ENCODE peak calls at places on chromosome 4, in nine cellular contexts. F is cardiac muscle cell, K is psoas muscle, Q is AG09309, S is fibroblast of mammary gland, V is BJ, U is IMR-90, E is cardiac fibroblast, X is ascending aorta. D is an unnamed sample.

GRCh38 chr4:16764622-16765021 is 133.8 kb downstream of the LDB2 start:
- DNase-seq in F (peak), K (no peak), Q (no peak), S (peak), V (no peak), U (peak), E (peak), X (no peak), D (peak)

GRCh38 chr4:40212674-40213504 is 16.1 kb downstream of the RHOH start:
- DNase-seq in F (no peak), K (no peak), Q (no peak), S (peak), V (no peak), U (peak), E (peak), X (no peak), D (peak)

GRCh38 chr4:21226637-21227538 is 526.6 kb downstream of the PACRGL start:
- DNase-seq in F (no peak), K (no peak), Q (no peak), S (no peak), V (no peak), U (no peak), E (no peak), X (no peak), D (no peak)

GRCh38 chr4:157076578-157076947 is 613 bp downstream of the GLRB start:
- DNase-seq in F (no peak), K (no peak), Q (no peak), S (no peak), V (no peak), U (no peak), E (no peak), X (no peak), D (no peak)

GRCh38 chr4:53361451-53361850 is 4.4 kb downstream of the SCFD2 start:
- DNase-seq in F (peak), K (no peak), Q (peak), S (peak), V (no peak), U (peak), E (peak), X (no peak), D (peak)

GRCh38 chr4:47718691-47719090 is 119.2 kb downstream of the CORIN start:
- DNase-seq in F (no peak), K (no peak), Q (no peak), S (peak), V (no peak), U (no peak), E (peak), X (no peak), D (no peak)

GRCh38 chr4:183812567-183812966 is 92.5 kb upstream of the STOX2 start:
- DNase-seq in F (no peak), K (no peak), Q (no peak), S (no peak), V (no peak), U (no peak), E (no peak), X (no peak), D (no peak)

GRCh38 chr4:121951570-121952110 is at the start of gene TRPC3:
- DNase-seq in F (peak), K (peak), Q (no peak), S (no peak), V (no peak), U (peak), E (peak), X (no peak), D (peak)

GRCh38 chr4:120004054-120004453 is 62.6 kb downstream of the MAD2L1 start:
- DNase-seq in F (no peak), K (no peak), Q (no peak), S (no peak), V (no peak), U (no peak), E (no peak), X (no peak), D (no peak)

GRCh38 chr4:150078041-150078995 is at the start of gene DCLK2:
- DNase-seq in F (peak), K (peak), Q (peak), S (peak), V (peak), U (peak), E (peak), X (peak), D (peak)

GRCh38 chr4:136864580-136865185 is 667.6 kb downstream of the PCDH18 start:
- DNase-seq in F (peak), K (no peak), Q (peak), S (peak), V (peak), U (peak), E (peak), X (no peak), D (peak)

GRCh38 chr4:142474398-142475087 is 371.6 kb downstream of the INPP4B start:
- DNase-seq in F (no peak), K (no peak), Q (no peak), S (no peak), V (no peak), U (peak), E (peak), X (no peak), D (no peak)

GRCh38 chr4:2823301-2823670 is 20.4 kb upstream of the ADD1 start:
- DNase-seq in F (no peak), K (peak), Q (no peak), S (no peak), V (no peak), U (no peak), E (no peak), X (no peak), D (no peak)

GRCh38 chr4:14257903-14258302 is 630.4 kb upstream of the BOD1L1 start:
- DNase-seq in F (no peak), K (no peak), Q (no peak), S (no peak), V (no peak), U (no peak), E (no peak), X (no peak), D (no peak)

GRCh38 chr4:36399762-36400353 is 118.4 kb downstream of the DTHD1 start:
- DNase-seq in F (peak), K (no peak), Q (no peak), S (peak), V (no peak), U (no peak), E (peak), X (no peak), D (peak)

GRCh38 chr4:75048208-75048879 is 115.4 kb downstream of the PARM1 start:
- DNase-seq in F (no peak), K (no peak), Q (no peak), S (no peak), V (no peak), U (no peak), E (no peak), X (no peak), D (no peak)

GRCh38 chr4:2051086-2051485 is 8.0 kb upstream of the NAT8L start:
- DNase-seq in F (no peak), K (no peak), Q (no peak), S (no peak), V (no peak), U (no peak), E (no peak), X (no peak), D (no peak)

GRCh38 chr4:181761130-181761529 is 482.1 kb upstream of the TENM3 start:
- DNase-seq in F (peak), K (no peak), Q (no peak), S (peak), V (no peak), U (peak), E (peak), X (no peak), D (peak)

GRCh38 chr4:113901994-113902787 is 77.3 kb downstream of the ARSJ start:
- DNase-seq in F (no peak), K (no peak), Q (no peak), S (no peak), V (no peak), U (no peak), E (no peak), X (no peak), D (no peak)

GRCh38 chr4:79598801-79599200 is 190.8 kb upstream of the GK2 start:
- DNase-seq in F (no peak), K (no peak), Q (no peak), S (no peak), V (no peak), U (no peak), E (no peak), X (peak), D (no peak)

DNA sequence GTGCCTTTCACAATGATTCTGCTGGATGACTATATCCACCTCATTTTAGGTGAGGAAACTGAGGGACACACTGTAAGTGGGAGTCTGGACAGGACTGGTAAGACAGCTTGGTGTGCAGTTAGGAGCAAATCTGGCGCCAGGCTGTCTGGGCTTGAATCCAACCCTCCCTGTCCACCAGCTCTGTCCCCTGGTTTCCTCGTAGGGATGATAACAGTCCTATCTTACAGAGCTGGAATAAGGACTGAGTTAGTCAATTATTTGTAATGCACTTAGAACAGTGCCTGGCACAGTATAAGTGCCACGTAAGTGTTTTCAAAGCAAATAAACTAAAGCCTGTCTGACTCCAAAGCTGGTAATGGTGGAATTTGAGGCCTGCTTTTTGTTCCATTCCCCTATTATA is 101.9 kb downstream of the UCHL1 start:
- DNase-seq in F (no peak), K (no peak), Q (no peak), S (no peak), V (no peak), U (no peak), E (no peak), X (no peak), D (no peak)
- H3K4me3 ChIP-seq in F (no peak), K (no peak), Q (no peak), S (no peak), V (no peak), U (no peak), E (no peak), X (no peak), D (no peak)

DNA sequence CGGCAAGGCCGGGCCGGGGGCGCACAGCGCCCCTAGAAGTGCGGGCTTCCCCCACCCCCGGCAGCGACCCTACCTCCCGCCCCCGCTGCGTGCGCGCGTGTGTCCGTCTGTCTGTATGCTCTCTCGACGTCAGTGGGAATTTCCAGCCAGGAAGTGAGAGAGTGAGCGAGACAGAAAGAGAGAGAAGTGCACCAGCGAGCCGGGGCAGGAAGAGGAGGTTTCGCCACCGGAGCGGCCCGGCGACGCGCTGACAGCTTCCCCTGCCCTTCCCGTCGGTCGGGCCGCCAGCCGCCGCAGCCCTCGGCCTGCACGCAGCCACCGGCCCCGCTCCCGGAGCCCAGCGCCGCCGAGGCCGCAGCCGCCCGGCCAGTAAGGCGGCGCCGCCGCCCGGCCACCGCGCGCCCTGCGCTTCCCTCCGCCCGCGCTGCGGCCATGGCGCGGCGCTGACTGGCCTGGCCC is at the start of gene NFKB1:
- DNase-seq in F (peak), K (peak), Q (peak), S (peak), V (peak), U (peak), E (peak), X (peak), D (peak)
- TF ChIP-seq CTCF in F (no peak), K (no peak), Q (no peak), S (no peak), V (no peak), U (no peak), E (no peak), X (no peak), D (no peak)

DNA sequence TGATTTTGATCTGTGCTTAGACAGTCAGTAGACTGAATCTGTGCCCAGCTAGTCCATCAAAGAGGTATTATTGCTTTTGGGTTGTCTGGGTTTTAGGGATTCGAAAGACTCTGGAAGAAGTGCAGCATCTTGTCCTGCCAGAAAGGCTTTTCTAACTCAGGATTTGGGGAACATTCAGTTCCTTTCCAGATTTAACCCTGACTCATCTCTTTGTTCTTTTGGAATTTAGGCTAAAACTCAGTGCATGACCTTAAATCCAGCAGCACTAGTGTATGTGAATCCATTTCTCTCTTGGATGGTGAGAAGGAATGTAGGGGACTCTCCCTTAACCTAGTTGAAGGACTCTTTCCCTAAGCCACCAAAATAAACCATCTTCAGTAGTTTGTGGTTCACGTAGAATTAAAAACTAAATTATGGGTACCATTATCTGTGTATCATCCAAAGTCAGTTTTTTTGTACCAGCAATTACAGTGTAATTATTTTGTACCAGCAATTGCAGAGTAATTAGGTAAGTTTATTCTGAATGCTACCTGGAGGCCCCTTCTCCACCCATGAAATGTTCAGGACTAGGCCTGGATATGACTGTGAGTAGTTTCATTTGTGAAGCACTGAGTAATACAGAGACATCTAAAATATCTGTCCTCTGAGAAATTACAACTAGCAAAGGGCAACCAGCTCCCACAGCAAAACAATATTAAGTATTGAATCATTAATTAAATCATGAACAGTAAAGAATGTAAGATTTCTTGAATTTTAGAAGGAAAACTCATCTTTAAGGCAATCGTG is 384.0 kb downstream of the TMA16 start:
- DNase-seq in F (no peak), K (no peak), Q (no peak), S (peak), V (no peak), U (no peak), E (no peak), X (no peak), D (no peak)
- H3K4me3 ChIP-seq in F (no peak), K (no peak), Q (no peak), S (no peak), V (no peak), U (no peak), E (no peak), X (no peak), D (no peak)

GRCh38 chr4:22237155-22237751 is 278.6 kb downstream of the ADGRA3 start:
- DNase-seq in F (peak), K (no peak), Q (no peak), S (peak), V (no peak), U (peak), E (peak), X (no peak), D (no peak)
- TF ChIP-seq CTCF in F (peak), K (peak), Q (peak), S (peak), V (peak), U (peak), E (peak), X (no peak), D (no peak)

DNA sequence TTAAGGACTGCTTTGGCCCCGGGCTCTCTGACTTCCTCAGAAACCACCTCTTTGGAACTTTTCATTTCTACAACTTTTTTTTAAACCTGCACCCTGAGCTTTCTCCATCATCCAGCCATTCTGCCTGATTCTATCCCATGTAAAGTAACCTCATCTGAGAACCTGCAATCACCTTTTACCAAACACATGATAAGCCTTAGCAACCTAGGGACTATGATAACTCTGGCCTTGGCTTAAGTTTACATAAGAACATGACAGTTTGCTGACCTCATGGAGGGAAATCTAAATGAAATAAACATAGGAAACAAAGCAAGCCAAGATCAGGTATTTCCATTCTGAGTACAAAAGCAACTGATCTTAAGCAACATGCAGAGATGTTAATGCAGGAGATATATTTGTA is 15.7 kb upstream of the TMEM150C start:
- DNase-seq in F (no peak), K (no peak), Q (no peak), S (no peak), V (no peak), U (no peak), E (no peak), X (no peak), D (no peak)
- H3K4me3 ChIP-seq in F (no peak), K (no peak), Q (no peak), S (no peak), V (no peak), U (no peak), E (no peak), X (no peak), D (no peak)

GRCh38 chr4:159102623-159103405 is at the start of gene RAPGEF2:
- DNase-seq in F (peak), K (peak), Q (peak), S (peak), V (peak), U (peak), E (peak), X (peak), D (peak)
- TF ChIP-seq CTCF in F (no peak), K (no peak), Q (no peak), S (no peak), V (no peak), U (no peak), E (no peak), X (no peak), D (no peak)

GRCh38 chr4:110586137-110586850 is 36.6 kb downstream of the PITX2 start:
- DNase-seq in F (peak), K (no peak), Q (peak), S (peak), V (peak), U (peak), E (peak), X (no peak), D (peak)
- H3K4me3 ChIP-seq in F (no peak), K (peak), Q (no peak), S (peak), V (no peak), U (no peak), E (peak), X (no peak), D (peak)